ENCODE peak calls at places on chromosomes 11 and 22, in ten cellular contexts. One of them, this sample, is unnamed.

GRCh38 chr11:44316388-44317240 is 6.7 kb upstream of the ALX4 start:
- DNase-seq in CD4-positive, CD25-positive, alpha-beta regulatory T cell: no peak
- DNase-seq in RWPE1: no peak
- DNase-seq in caudate nucleus: no peak
- DNase-seq in PC-3: no peak
- DNase-seq in stomach: no peak
- DNase-seq in MCF 10A: no peak
- DNase-seq in renal cortical epithelial cell: no peak
- DNase-seq in cardiac muscle cell: no peak
- DNase-seq in mucosa of descending colon: no peak
- DNase-seq in this sample: no peak

GRCh38 chr22:21639359-21639758 is 2.7 kb upstream of the SDF2L1 start:
- DNase-seq in CD4-positive, CD25-positive, alpha-beta regulatory T cell: no peak
- DNase-seq in RWPE1: no peak
- DNase-seq in caudate nucleus: no peak
- DNase-seq in PC-3: no peak
- DNase-seq in stomach: no peak
- DNase-seq in MCF 10A: no peak
- DNase-seq in renal cortical epithelial cell: no peak
- DNase-seq in cardiac muscle cell: no peak
- DNase-seq in mucosa of descending colon: no peak
- DNase-seq in this sample: no peak

GRCh38 chr11:43589601-43590250 is 90.8 kb upstream of the HSD17B12 start:
- DNase-seq in CD4-positive, CD25-positive, alpha-beta regulatory T cell: no peak
- DNase-seq in RWPE1: no peak
- DNase-seq in caudate nucleus: no peak
- DNase-seq in PC-3: no peak
- DNase-seq in stomach: no peak
- DNase-seq in MCF 10A: no peak
- DNase-seq in renal cortical epithelial cell: no peak
- DNase-seq in cardiac muscle cell: no peak
- DNase-seq in mucosa of descending colon: no peak
- DNase-seq in this sample: no peak

GRCh38 chr11:130068546-130068985 is 1.1 kb upstream of the APLP2 start:
- DNase-seq in CD4-positive, CD25-positive, alpha-beta regulatory T cell: no peak
- DNase-seq in RWPE1: no peak
- DNase-seq in caudate nucleus: no peak
- DNase-seq in PC-3: no peak
- DNase-seq in stomach: no peak
- DNase-seq in MCF 10A: no peak
- DNase-seq in renal cortical epithelial cell: peak; percentile 46
- DNase-seq in cardiac muscle cell: no peak
- DNase-seq in mucosa of descending colon: no peak
- DNase-seq in this sample: no peak

GRCh38 chr11:75028321-75029097 is 39.8 kb downstream of the NEU3 start:
- DNase-seq in CD4-positive, CD25-positive, alpha-beta regulatory T cell: no peak
- DNase-seq in RWPE1: no peak
- DNase-seq in caudate nucleus: no peak
- DNase-seq in PC-3: no peak
- DNase-seq in stomach: no peak
- DNase-seq in MCF 10A: no peak
- DNase-seq in renal cortical epithelial cell: no peak
- DNase-seq in cardiac muscle cell: no peak
- DNase-seq in mucosa of descending colon: no peak
- DNase-seq in this sample: no peak

GRCh38 chr11:3622521-3622920 is 19.3 kb downstream of the ART5 start:
- DNase-seq in CD4-positive, CD25-positive, alpha-beta regulatory T cell: no peak
- DNase-seq in RWPE1: no peak
- DNase-seq in caudate nucleus: no peak
- DNase-seq in PC-3: no peak
- DNase-seq in stomach: no peak
- DNase-seq in MCF 10A: no peak
- DNase-seq in renal cortical epithelial cell: no peak
- DNase-seq in cardiac muscle cell: no peak
- DNase-seq in mucosa of descending colon: no peak
- DNase-seq in this sample: no peak

GRCh38 chr22:46238541-46238940 is 11.6 kb downstream of the CDPF1 start:
- DNase-seq in CD4-positive, CD25-positive, alpha-beta regulatory T cell: no peak
- DNase-seq in RWPE1: no peak
- DNase-seq in caudate nucleus: no peak
- DNase-seq in PC-3: no peak
- DNase-seq in stomach: no peak
- DNase-seq in MCF 10A: no peak
- DNase-seq in renal cortical epithelial cell: no peak
- DNase-seq in cardiac muscle cell: no peak
- DNase-seq in mucosa of descending colon: no peak
- DNase-seq in this sample: no peak

GRCh38 chr11:105489431-105489830 is 120.4 kb upstream of the GRIA4 start:
- DNase-seq in CD4-positive, CD25-positive, alpha-beta regulatory T cell: no peak
- DNase-seq in RWPE1: no peak
- DNase-seq in caudate nucleus: no peak
- DNase-seq in PC-3: no peak
- DNase-seq in stomach: no peak
- DNase-seq in MCF 10A: no peak
- DNase-seq in renal cortical epithelial cell: peak; percentile 41
- DNase-seq in cardiac muscle cell: peak; percentile 40
- DNase-seq in mucosa of descending colon: no peak
- DNase-seq in this sample: peak; percentile 13

GRCh38 chr11:73761403-73761945 is 600 bp upstream of the RAB6A start:
- DNase-seq in CD4-positive, CD25-positive, alpha-beta regulatory T cell: no peak
- DNase-seq in RWPE1: no peak
- DNase-seq in caudate nucleus: no peak
- DNase-seq in PC-3: no peak
- DNase-seq in stomach: no peak
- DNase-seq in MCF 10A: no peak
- DNase-seq in renal cortical epithelial cell: no peak
- DNase-seq in cardiac muscle cell: no peak
- DNase-seq in mucosa of descending colon: peak; percentile 59
- DNase-seq in this sample: peak; percentile 35